ENCODE peak calls at places on chromosomes 12 and 14, in nine cellular contexts. One of them, this sample, is unnamed.

GRCh38 chr14:24439830-24440605 is 2.6 kb downstream of the SDR39U1 start:
- DNase-seq in cardiac fibroblast: no peak
- DNase-seq in A549: no peak
- DNase-seq in fibroblast of pulmonary artery: no peak
- DNase-seq in gastrocnemius medialis: no peak
- DNase-seq in CD8-positive, alpha-beta T cell: no peak
- DNase-seq in dorsolateral prefrontal cortex: no peak
- DNase-seq in IMR-90: no peak
- DNase-seq in kidney epithelial cell: no peak
- DNase-seq in this sample: no peak

GRCh38 chr12:32944195-32944594 is 47.6 kb upstream of the PKP2 start:
- DNase-seq in IMR-90: no peak
- DNase-seq in dorsolateral prefrontal cortex: no peak
- DNase-seq in A549: peak
- DNase-seq in gastrocnemius medialis: no peak
- DNase-seq in fibroblast of pulmonary artery: no peak
- DNase-seq in cardiac fibroblast: no peak
- DNase-seq in CD8-positive, alpha-beta T cell: no peak
- DNase-seq in kidney epithelial cell: no peak
- DNase-seq in this sample: no peak

GRCh38 chr12:104699489-104700194 is 242.9 kb downstream of the CHST11 start:
- DNase-seq in CD8-positive, alpha-beta T cell: no peak
- DNase-seq in kidney epithelial cell: no peak
- DNase-seq in dorsolateral prefrontal cortex: no peak
- DNase-seq in cardiac fibroblast: peak
- DNase-seq in A549: no peak
- DNase-seq in IMR-90: peak
- DNase-seq in fibroblast of pulmonary artery: no peak
- DNase-seq in gastrocnemius medialis: no peak
- DNase-seq in this sample: peak

GRCh38 chr12:96233941-96234461 is 39.8 kb downstream of the ELK3 start:
- DNase-seq in fibroblast of pulmonary artery: peak
- DNase-seq in IMR-90: peak
- DNase-seq in gastrocnemius medialis: peak
- DNase-seq in kidney epithelial cell: no peak
- DNase-seq in dorsolateral prefrontal cortex: peak
- DNase-seq in CD8-positive, alpha-beta T cell: no peak
- DNase-seq in A549: no peak
- DNase-seq in cardiac fibroblast: peak
- DNase-seq in this sample: peak

GRCh38 chr14:90274808-90275454 is 18.6 kb downstream of the PSMC1 start:
- DNase-seq in A549: no peak
- DNase-seq in IMR-90: peak
- DNase-seq in dorsolateral prefrontal cortex: no peak
- DNase-seq in cardiac fibroblast: peak
- DNase-seq in gastrocnemius medialis: no peak
- DNase-seq in CD8-positive, alpha-beta T cell: no peak
- DNase-seq in kidney epithelial cell: peak
- DNase-seq in fibroblast of pulmonary artery: peak
- DNase-seq in this sample: peak

GRCh38 chr12:31647106-31647505 is 12.4 kb upstream of the ETFBKMT start:
- DNase-seq in A549: no peak
- DNase-seq in dorsolateral prefrontal cortex: no peak
- DNase-seq in cardiac fibroblast: no peak
- DNase-seq in IMR-90: peak
- DNase-seq in CD8-positive, alpha-beta T cell: no peak
- DNase-seq in fibroblast of pulmonary artery: no peak
- DNase-seq in kidney epithelial cell: no peak
- DNase-seq in gastrocnemius medialis: no peak
- DNase-seq in this sample: no peak

GRCh38 chr14:50559990-50560928 is at the start of gene ATL1:
- DNase-seq in gastrocnemius medialis: peak
- DNase-seq in kidney epithelial cell: no peak
- DNase-seq in dorsolateral prefrontal cortex: peak
- DNase-seq in IMR-90: peak
- DNase-seq in fibroblast of pulmonary artery: peak
- DNase-seq in cardiac fibroblast: peak
- DNase-seq in A549: peak
- DNase-seq in CD8-positive, alpha-beta T cell: peak
- DNase-seq in this sample: peak

GRCh38 chr14:33767721-33768457 is 183.0 kb downstream of the EGLN3 start:
- DNase-seq in fibroblast of pulmonary artery: peak
- DNase-seq in CD8-positive, alpha-beta T cell: no peak
- DNase-seq in kidney epithelial cell: no peak
- DNase-seq in cardiac fibroblast: peak
- DNase-seq in dorsolateral prefrontal cortex: no peak
- DNase-seq in IMR-90: no peak
- DNase-seq in gastrocnemius medialis: no peak
- DNase-seq in A549: no peak
- DNase-seq in this sample: no peak

GRCh38 chr14:50452979-50453705 is 56.5 kb upstream of the CDKL1 start:
- DNase-seq in A549: no peak
- DNase-seq in cardiac fibroblast: peak
- DNase-seq in CD8-positive, alpha-beta T cell: no peak
- DNase-seq in gastrocnemius medialis: no peak
- DNase-seq in fibroblast of pulmonary artery: peak
- DNase-seq in IMR-90: peak
- DNase-seq in kidney epithelial cell: peak
- DNase-seq in dorsolateral prefrontal cortex: no peak
- DNase-seq in this sample: peak

GRCh38 chr12:43836455-43836989 is 641 bp downstream of the TMEM117 start:
- DNase-seq in CD8-positive, alpha-beta T cell: no peak
- DNase-seq in dorsolateral prefrontal cortex: no peak
- DNase-seq in cardiac fibroblast: peak
- DNase-seq in kidney epithelial cell: no peak
- DNase-seq in A549: peak
- DNase-seq in gastrocnemius medialis: no peak
- DNase-seq in IMR-90: peak
- DNase-seq in fibroblast of pulmonary artery: peak
- DNase-seq in this sample: peak

GRCh38 chr14:75399819-75400678 is 27.8 kb upstream of the JDP2 start:
- DNase-seq in kidney epithelial cell: peak
- DNase-seq in gastrocnemius medialis: peak
- DNase-seq in cardiac fibroblast: peak
- DNase-seq in fibroblast of pulmonary artery: peak
- DNase-seq in IMR-90: no peak
- DNase-seq in dorsolateral prefrontal cortex: peak
- DNase-seq in A549: peak
- DNase-seq in CD8-positive, alpha-beta T cell: no peak
- DNase-seq in this sample: peak

GRCh38 chr14:23537351-23538048 is 14.1 kb downstream of the ZFHX2 start:
- DNase-seq in kidney epithelial cell: no peak
- DNase-seq in A549: no peak
- DNase-seq in gastrocnemius medialis: no peak
- DNase-seq in fibroblast of pulmonary artery: no peak
- DNase-seq in cardiac fibroblast: no peak
- DNase-seq in CD8-positive, alpha-beta T cell: no peak
- DNase-seq in dorsolateral prefrontal cortex: no peak
- DNase-seq in IMR-90: peak
- DNase-seq in this sample: peak

GRCh38 chr14:101194356-101195308 is 291.1 kb upstream of the RTL1 start:
- DNase-seq in CD8-positive, alpha-beta T cell: peak
- DNase-seq in fibroblast of pulmonary artery: no peak
- DNase-seq in IMR-90: no peak
- DNase-seq in gastrocnemius medialis: no peak
- DNase-seq in dorsolateral prefrontal cortex: no peak
- DNase-seq in cardiac fibroblast: no peak
- DNase-seq in A549: no peak
- DNase-seq in kidney epithelial cell: no peak
- DNase-seq in this sample: no peak

GRCh38 chr14:102824832-102825231 is 47.6 kb downstream of the TRAF3 start:
- DNase-seq in fibroblast of pulmonary artery: peak
- DNase-seq in cardiac fibroblast: no peak
- DNase-seq in CD8-positive, alpha-beta T cell: no peak
- DNase-seq in dorsolateral prefrontal cortex: no peak
- DNase-seq in gastrocnemius medialis: peak
- DNase-seq in kidney epithelial cell: peak
- DNase-seq in A549: peak
- DNase-seq in IMR-90: peak
- DNase-seq in this sample: peak

GRCh38 chr12:112906712-112907414 is at the start of gene OAS1:
- DNase-seq in IMR-90: peak
- DNase-seq in cardiac fibroblast: peak
- DNase-seq in A549: peak
- DNase-seq in CD8-positive, alpha-beta T cell: peak
- DNase-seq in fibroblast of pulmonary artery: peak
- DNase-seq in gastrocnemius medialis: no peak
- DNase-seq in dorsolateral prefrontal cortex: no peak
- DNase-seq in kidney epithelial cell: peak
- DNase-seq in this sample: peak

GRCh38 chr12:82314406-82314892 is 43.7 kb downstream of the CCDC59 start:
- DNase-seq in IMR-90: no peak
- DNase-seq in fibroblast of pulmonary artery: no peak
- DNase-seq in cardiac fibroblast: no peak
- DNase-seq in gastrocnemius medialis: no peak
- DNase-seq in A549: peak
- DNase-seq in kidney epithelial cell: no peak
- DNase-seq in CD8-positive, alpha-beta T cell: no peak
- DNase-seq in dorsolateral prefrontal cortex: no peak
- DNase-seq in this sample: no peak

GRCh38 chr14:33943081-33943480 is 7.8 kb downstream of the EGLN3 start:
- DNase-seq in CD8-positive, alpha-beta T cell: no peak
- DNase-seq in IMR-90: no peak
- DNase-seq in cardiac fibroblast: no peak
- DNase-seq in dorsolateral prefrontal cortex: peak
- DNase-seq in kidney epithelial cell: no peak
- DNase-seq in gastrocnemius medialis: no peak
- DNase-seq in A549: no peak
- DNase-seq in fibroblast of pulmonary artery: no peak
- DNase-seq in this sample: no peak

GRCh38 chr12:2248087-2248900 is 195.5 kb downstream of the CACNA1C start:
- DNase-seq in dorsolateral prefrontal cortex: no peak
- DNase-seq in fibroblast of pulmonary artery: no peak
- DNase-seq in IMR-90: peak
- DNase-seq in CD8-positive, alpha-beta T cell: no peak
- DNase-seq in gastrocnemius medialis: no peak
- DNase-seq in kidney epithelial cell: no peak
- DNase-seq in A549: no peak
- DNase-seq in cardiac fibroblast: no peak
- DNase-seq in this sample: peak
- H3K4me3 ChIP-seq in dorsolateral prefrontal cortex: no peak
- H3K4me3 ChIP-seq in fibroblast of pulmonary artery: no peak
- H3K4me3 ChIP-seq in IMR-90: no peak
- H3K4me3 ChIP-seq in CD8-positive, alpha-beta T cell: no peak
- H3K4me3 ChIP-seq in gastrocnemius medialis: no peak
- H3K4me3 ChIP-seq in kidney epithelial cell: no peak
- H3K4me3 ChIP-seq in A549: no peak
- H3K4me3 ChIP-seq in cardiac fibroblast: no peak
- H3K4me3 ChIP-seq in this sample: no peak

GRCh38 chr12:26298785-26299621 is 103.6 kb downstream of the SSPN start:
- DNase-seq in A549: peak
- DNase-seq in fibroblast of pulmonary artery: peak
- DNase-seq in dorsolateral prefrontal cortex: no peak
- DNase-seq in CD8-positive, alpha-beta T cell: no peak
- DNase-seq in IMR-90: peak
- DNase-seq in gastrocnemius medialis: no peak
- DNase-seq in kidney epithelial cell: peak
- DNase-seq in cardiac fibroblast: peak
- DNase-seq in this sample: peak
- TF ChIP-seq CTCF in A549: no peak
- TF ChIP-seq CTCF in fibroblast of pulmonary artery: peak
- TF ChIP-seq CTCF in dorsolateral prefrontal cortex: no peak
- TF ChIP-seq CTCF in CD8-positive, alpha-beta T cell: no peak
- TF ChIP-seq CTCF in IMR-90: peak
- TF ChIP-seq CTCF in gastrocnemius medialis: peak
- TF ChIP-seq CTCF in kidney epithelial cell: peak
- TF ChIP-seq CTCF in cardiac fibroblast: peak
- TF ChIP-seq CTCF in this sample: peak

DNA sequence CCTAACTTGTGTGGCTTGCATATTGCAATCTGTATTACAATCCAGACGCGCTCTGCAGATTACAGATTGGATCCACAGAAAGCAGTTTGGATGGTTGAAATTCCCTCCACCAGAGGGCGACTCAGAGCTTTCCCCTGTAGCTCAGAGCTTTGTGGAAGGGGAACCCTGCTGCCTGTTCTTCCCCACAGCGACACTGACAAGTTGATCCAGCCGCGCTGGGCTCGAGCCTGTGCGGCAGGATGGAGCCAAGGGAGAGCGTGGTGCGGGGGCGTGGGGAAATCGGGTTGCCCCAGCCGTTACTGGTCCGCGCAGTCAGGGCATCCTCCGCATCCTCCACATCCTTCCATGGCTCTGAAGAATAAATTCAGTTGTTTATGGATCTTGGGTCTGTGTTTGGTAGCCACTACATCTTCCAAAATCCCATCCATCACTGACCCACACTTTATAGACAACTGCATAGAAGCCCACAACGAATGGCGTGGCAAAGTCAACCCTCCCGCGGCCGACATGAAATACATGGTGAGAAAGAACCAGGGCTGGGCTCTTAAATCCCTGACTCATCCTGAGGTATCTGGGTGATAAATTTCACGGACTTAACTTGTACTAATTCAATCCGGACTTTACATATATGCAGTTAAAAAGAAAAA is at the start of gene GLIPR1L1:
- DNase-seq in A549: peak
- DNase-seq in IMR-90: peak
- DNase-seq in gastrocnemius medialis: peak
- DNase-seq in CD8-positive, alpha-beta T cell: peak
- DNase-seq in kidney epithelial cell: peak
- DNase-seq in cardiac fibroblast: peak
- DNase-seq in fibroblast of pulmonary artery: peak
- DNase-seq in dorsolateral prefrontal cortex: peak
- DNase-seq in this sample: peak
- H3K4me3 ChIP-seq in A549: peak
- H3K4me3 ChIP-seq in IMR-90: peak
- H3K4me3 ChIP-seq in gastrocnemius medialis: peak
- H3K4me3 ChIP-seq in CD8-positive, alpha-beta T cell: peak
- H3K4me3 ChIP-seq in kidney epithelial cell: peak
- H3K4me3 ChIP-seq in cardiac fibroblast: peak
- H3K4me3 ChIP-seq in fibroblast of pulmonary artery: peak
- H3K4me3 ChIP-seq in dorsolateral prefrontal cortex: peak
- H3K4me3 ChIP-seq in this sample: peak

DNA sequence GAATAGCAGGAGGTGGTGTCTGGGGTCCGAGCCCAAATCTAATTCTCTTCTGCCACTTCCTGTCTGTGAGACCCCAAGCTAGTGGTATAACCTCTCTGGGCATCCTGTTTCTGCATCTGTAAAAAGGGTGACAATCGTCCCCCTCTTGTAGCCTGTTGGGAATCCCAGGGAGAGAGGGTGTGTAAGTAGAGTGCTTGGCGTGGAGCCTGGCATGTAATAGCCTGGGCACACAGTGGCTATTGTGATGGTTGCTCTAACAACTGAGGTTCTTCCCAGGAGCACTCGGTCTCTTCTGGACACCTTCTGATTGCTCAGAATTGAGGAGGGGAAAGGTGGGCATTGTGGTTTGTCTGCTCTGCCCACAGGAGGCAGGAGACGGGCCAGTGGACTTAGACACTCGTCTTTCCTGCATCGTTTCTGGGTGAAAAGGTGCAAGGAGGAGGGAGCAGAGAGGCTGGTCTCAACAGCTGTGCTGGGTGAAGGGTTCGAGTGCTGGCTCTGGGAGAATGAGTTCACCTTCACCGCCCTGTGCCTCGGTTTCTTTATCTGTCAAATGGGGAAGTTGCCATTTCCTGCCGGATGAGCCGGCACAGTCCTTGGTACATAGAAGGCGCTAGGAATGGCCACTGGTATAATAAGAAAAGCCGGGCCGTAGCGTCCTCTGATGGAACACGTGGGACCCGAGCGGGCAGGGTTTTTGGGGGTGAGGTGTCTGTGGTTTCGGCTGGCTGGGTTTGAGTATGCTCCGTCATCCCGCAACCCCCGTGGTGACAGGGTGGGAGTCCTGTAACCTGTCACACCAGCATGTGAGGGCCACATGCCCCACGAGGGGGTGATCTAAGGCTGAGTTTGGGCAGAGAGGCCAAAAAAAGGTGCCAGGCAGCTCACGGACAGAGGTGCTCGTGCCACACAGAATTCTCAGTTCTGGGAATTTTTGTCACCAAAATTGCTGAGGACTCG is 7.2 kb downstream of the BCL7A start:
- DNase-seq in kidney epithelial cell: no peak
- DNase-seq in CD8-positive, alpha-beta T cell: no peak
- DNase-seq in IMR-90: no peak
- DNase-seq in fibroblast of pulmonary artery: no peak
- DNase-seq in cardiac fibroblast: no peak
- DNase-seq in dorsolateral prefrontal cortex: no peak
- DNase-seq in A549: no peak
- DNase-seq in gastrocnemius medialis: no peak
- DNase-seq in this sample: no peak
- TF ChIP-seq CTCF in kidney epithelial cell: no peak
- TF ChIP-seq CTCF in CD8-positive, alpha-beta T cell: no peak
- TF ChIP-seq CTCF in IMR-90: no peak
- TF ChIP-seq CTCF in fibroblast of pulmonary artery: no peak
- TF ChIP-seq CTCF in cardiac fibroblast: no peak
- TF ChIP-seq CTCF in dorsolateral prefrontal cortex: no peak
- TF ChIP-seq CTCF in A549: no peak
- TF ChIP-seq CTCF in gastrocnemius medialis: no peak
- TF ChIP-seq CTCF in this sample: no peak

This sample was measured in foreskin fibroblast.